ENCODE peak calls at places on chromosomes 2 and 18, in five cellular contexts. M is DMS79 treated with DMSO at 0.1 percent for 48 hours, D is EL, S is COR-L47, J is left cardiac atrium. K is an unnamed sample.

GRCh38 chr2:236309669-236310029 is 45.4 kb upstream of the ASB18 start:
- DNase-seq in D (peak), S (no peak), M (peak), J (no peak), K (no peak)

GRCh38 chr2:238042849-238043584 is 17.8 kb upstream of the SCLY start:
- DNase-seq in J (no peak), D (no peak), S (no peak), M (no peak), K (no peak)

GRCh38 chr2:31233216-31233615 is 736 bp upstream of the EHD3 start:
- DNase-seq in M (no peak), J (no peak), D (no peak), S (no peak), K (no peak)

GRCh38 chr18:77071711-77072292 is 60.8 kb downstream of the MBP start:
- DNase-seq in J (peak), S (no peak), M (no peak), D (peak), K (no peak)

GRCh38 chr2:225670111-225670974 is 270.8 kb downstream of the NYAP2 start:
- DNase-seq in M (no peak), D (peak), J (no peak), S (no peak), K (no peak)

GRCh38 chr2:55224761-55225261 is 7.3 kb downstream of the CLHC1 start:
- DNase-seq in D (peak), S (no peak), M (no peak), J (peak), K (peak)

GRCh38 chr2:191441761-191442160 is 196.6 kb downstream of the MYO1B start:
- DNase-seq in J (no peak), D (peak), M (peak), S (no peak), K (peak)

GRCh38 chr2:23711979-23712755 is 214.8 kb downstream of the ATAD2B start:
- DNase-seq in S (no peak), J (no peak), D (no peak), M (peak), K (peak)